ENCODE peak calls at places on chromosomes 4 and X, in five cellular contexts. N, J, V, T and W are unnamed samples.
A peak's percentile ranks its signal among the peaks of the same experiment; 100 is the strongest.

GRCh38 chr4:165905405-165906027 is 32.5 kb downstream of the TLL1 start:
- DNase-seq in N (peak; percentile 10), J (no peak), V (no peak), T (no peak), W (no peak)

GRCh38 chrX:1676866-1677265 is 62.0 kb downstream of the ASMT start:
- DNase-seq in N (no peak), J (no peak), V (no peak), T (no peak), W (no peak)

GRCh38 chr4:18155062-18156041 is 133.8 kb upstream of the LCORL start:
- DNase-seq in N (no peak), J (no peak), V (no peak), T (no peak), W (no peak)

GRCh38 chr4:86108834-86109233 is 251.0 kb downstream of the MAPK10 start:
- DNase-seq in N (no peak), J (no peak), V (no peak), T (no peak), W (no peak)

GRCh38 chr4:17132226-17132625 is 233.8 kb upstream of the LDB2 start:
- DNase-seq in N (no peak), J (no peak), V (no peak), T (no peak), W (no peak)

GRCh38 chr4:77501240-77501639 is 104.4 kb upstream of the CXCL13 start:
- DNase-seq in N (no peak), J (no peak), V (no peak), T (no peak), W (no peak)

GRCh38 chr4:101019941-101020401 is 327.4 kb downstream of the PPP3CA start:
- DNase-seq in N (no peak), J (peak; percentile 45), V (no peak), T (no peak), W (no peak)

GRCh38 chrX:149512225-149512885 is 7.2 kb upstream of the IDS start:
- DNase-seq in N (peak; percentile 46), J (peak; percentile 13), V (peak; percentile 59), T (no peak), W (peak; percentile 50)

GRCh38 chrX:40108959-40109287 is 11.2 kb upstream of the BCOR start:
- DNase-seq in N (peak; percentile 62), J (no peak), V (peak; percentile 64), T (peak; percentile 82), W (peak; percentile 70)

GRCh38 chr4:75497133-75497532 is 17.1 kb downstream of the RCHY1 start:
- DNase-seq in N (no peak), J (no peak), V (no peak), T (no peak), W (no peak)

GRCh38 chr4:31234494-31234893 is 514.3 kb downstream of the PCDH7 start:
- DNase-seq in N (no peak), J (peak; percentile 3), V (no peak), T (no peak), W (no peak)

GRCh38 chrX:132743086-132743485 is 215.3 kb downstream of the HS6ST2 start:
- DNase-seq in N (no peak), J (no peak), V (no peak), T (no peak), W (no peak)

GRCh38 chrX:12360991-12361598 is 222.8 kb downstream of the FRMPD4 start:
- DNase-seq in N (no peak), J (no peak), V (no peak), T (no peak), W (no peak)

GRCh38 chr4:166078956-166079355 is 205.9 kb downstream of the TLL1 start:
- DNase-seq in N (no peak), J (no peak), V (no peak), T (no peak), W (no peak)

GRCh38 chrX:123570011-123570590 is 162.8 kb downstream of the THOC2 start:
- DNase-seq in N (no peak), J (no peak), V (no peak), T (no peak), W (peak; percentile 56)

GRCh38 chr4:87476934-87477333 is 52.2 kb downstream of the SPARCL1 start:
- DNase-seq in N (no peak), J (no peak), V (no peak), T (no peak), W (no peak)

GRCh38 chr4:189912170-189912569 is 28.5 kb upstream of the FRG1 start:
- DNase-seq in N (no peak), J (no peak), V (no peak), T (no peak), W (no peak)

GRCh38 chr4:146329042-146329716 is 114.8 kb downstream of the REELD1 start:
- DNase-seq in N (no peak), J (no peak), V (no peak), T (no peak), W (no peak)

GRCh38 chr4:102554482-102554881 is 53.3 kb downstream of the NFKB1 start:
- DNase-seq in N (no peak), J (no peak), V (no peak), T (no peak), W (no peak)

GRCh38 chr4:67052981-67053380 is 492.3 kb downstream of the CENPC start:
- DNase-seq in N (no peak), J (no peak), V (no peak), T (no peak), W (no peak)

GRCh38 chr4:121688261-121688660 is 8.5 kb downstream of the ANXA5 start:
- DNase-seq in N (no peak), J (no peak), V (no peak), T (no peak), W (no peak)
- H3K4me1 ChIP-seq in N (peaks cover 74% of the 10 kb centered on the region), J (no peaks in the 10 kb centered on the region), V (no peaks in the 10 kb centered on the region), T (peaks cover 18% of the 10 kb centered on the region), W (no peaks in the 10 kb centered on the region)

GRCh38 chrX:19864736-19865135 is 22.7 kb downstream of the SH3KBP1 start:
- DNase-seq in N (no peak), J (no peak), V (no peak), T (no peak), W (no peak)

GRCh38 chrX:19857131-19857530 is 30.3 kb downstream of the SH3KBP1 start:
- DNase-seq in N (no peak), J (no peak), V (no peak), T (no peak), W (no peak)

GRCh38 chrX:19862634-19863236 is 24.7 kb downstream of the SH3KBP1 start:
- DNase-seq in N (no peak), J (no peak), V (no peak), T (no peak), W (no peak)

GRCh38 chrX:19863237-19864223 is 23.9 kb downstream of the SH3KBP1 start:
- DNase-seq in N (no peak), J (peak; percentile 88), V (no peak), T (no peak), W (no peak)

DNA sequence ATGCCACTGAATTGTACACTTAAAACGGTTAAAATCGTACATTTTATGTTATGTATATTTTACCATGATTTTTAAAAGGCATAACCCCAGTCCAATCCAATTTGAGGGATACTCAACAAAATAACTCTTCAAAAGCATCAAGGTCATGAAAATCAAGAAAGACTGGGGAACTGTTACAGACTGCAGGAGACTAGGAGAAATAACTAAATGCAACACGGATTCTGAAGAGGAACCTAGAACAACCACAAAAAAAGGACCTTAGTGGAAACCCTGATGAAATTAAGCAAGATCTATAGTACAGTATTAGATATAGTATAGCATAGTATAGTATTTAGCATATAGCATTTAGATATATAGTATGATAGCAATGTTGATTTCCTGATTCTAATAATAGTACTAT is 26.8 kb downstream of the SH3KBP1 start:
- DNase-seq in N (no peak), J (no peak), V (no peak), T (no peak), W (no peak)
- H3K9me3 ChIP-seq in N (no peaks in the 10 kb centered on the region), J (no peaks in the 10 kb centered on the region), V (no peaks in the 10 kb centered on the region), T (no peaks in the 10 kb centered on the region), W (no peaks in the 10 kb centered on the region)

GRCh38 chrX:74291964-74292891 is 11.8 kb upstream of the ZCCHC13 start:
- DNase-seq in N (peak; percentile 77), J (peak; percentile 67), V (peak; percentile 90), T (peak; percentile 84), W (peak; percentile 81)
- TF ChIP-seq POLR2A in N (peak; percentile 75), J (peak; percentile 60), V (peak; percentile 88), T (peak; percentile 18), W (no peak)

DNA sequence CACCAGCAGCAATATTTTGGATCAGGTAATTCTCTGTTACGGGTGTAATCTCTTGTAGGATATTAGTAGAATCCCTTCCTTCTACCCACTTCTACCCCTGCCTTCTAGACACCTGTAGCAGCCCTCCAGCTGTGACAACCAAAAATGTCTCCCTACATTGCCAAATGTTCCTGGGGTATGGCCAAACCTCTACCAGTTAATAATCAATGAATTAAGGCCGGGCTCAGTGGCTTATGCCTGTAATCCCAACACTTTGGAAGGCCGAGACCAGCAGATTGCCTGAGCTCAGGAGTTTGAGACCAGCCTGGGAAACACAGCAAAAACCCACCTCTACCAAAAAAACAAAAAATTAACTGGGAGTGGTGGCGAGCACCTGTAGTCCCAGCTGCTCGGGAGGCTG is 9.9 kb downstream of the MAML3 start:
- DNase-seq in N (no peak), J (no peak), V (no peak), T (no peak), W (no peak)
- H3K4me1 ChIP-seq in N (peaks cover 65% of the 10 kb centered on the region), J (no peaks in the 10 kb centered on the region), V (no peaks in the 10 kb centered on the region), T (peaks cover under 1% of the 10 kb centered on the region), W (no peaks in the 10 kb centered on the region)

GRCh38 chr4:128191115-128191897 is 96.3 kb downstream of the PGRMC2 start:
- DNase-seq in N (peak; percentile 25), J (peak; percentile 54), V (peak; percentile 67), T (peak; percentile 67), W (peak; percentile 54)

GRCh38 chr4:128186623-128187022 is 101.0 kb downstream of the PGRMC2 start:
- DNase-seq in N (no peak), J (no peak), V (no peak), T (no peak), W (no peak)
- H3K9me3 ChIP-seq in N (no peaks in the 10 kb centered on the region), J (no peaks in the 10 kb centered on the region), V (no peaks in the 10 kb centered on the region), T (no peaks in the 10 kb centered on the region), W (no peaks in the 10 kb centered on the region)

GRCh38 chrX:18984381-18985185 is 669 bp upstream of the PHKA2 start:
- DNase-seq in N (peak; percentile 81), J (peak; percentile 23), V (peak; percentile 88), T (peak; percentile 83), W (peak; percentile 75)
- TF ChIP-seq POLR2A in N (peak; percentile 35), J (peak; percentile 56), V (peak; percentile 69), T (peak; percentile 11), W (no peak)

DNA sequence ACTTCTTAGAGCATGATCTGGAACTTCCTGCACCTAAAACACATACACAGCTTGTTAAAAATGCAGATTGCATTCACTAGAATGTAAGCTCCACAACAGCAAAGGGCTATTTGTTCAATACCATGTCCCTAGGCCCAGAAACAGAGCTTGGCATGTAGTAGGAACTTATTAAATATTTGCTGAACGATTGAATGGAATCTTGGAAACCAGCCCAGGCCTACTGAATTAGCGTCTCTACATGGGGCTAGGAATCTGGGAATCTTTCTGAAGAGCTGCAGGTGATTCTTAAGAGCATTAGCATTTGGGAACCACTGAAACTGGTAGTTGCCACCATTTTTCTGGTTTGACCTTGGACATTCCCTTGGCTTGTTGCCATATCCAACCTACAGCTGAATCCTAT is 234.1 kb downstream of the STIM2 start:
- DNase-seq in N (no peak), J (no peak), V (no peak), T (no peak), W (no peak)
- H3K4me1 ChIP-seq in N (no peaks in the 10 kb centered on the region), J (no peaks in the 10 kb centered on the region), V (no peaks in the 10 kb centered on the region), T (no peaks in the 10 kb centered on the region), W (no peaks in the 10 kb centered on the region)

DNA sequence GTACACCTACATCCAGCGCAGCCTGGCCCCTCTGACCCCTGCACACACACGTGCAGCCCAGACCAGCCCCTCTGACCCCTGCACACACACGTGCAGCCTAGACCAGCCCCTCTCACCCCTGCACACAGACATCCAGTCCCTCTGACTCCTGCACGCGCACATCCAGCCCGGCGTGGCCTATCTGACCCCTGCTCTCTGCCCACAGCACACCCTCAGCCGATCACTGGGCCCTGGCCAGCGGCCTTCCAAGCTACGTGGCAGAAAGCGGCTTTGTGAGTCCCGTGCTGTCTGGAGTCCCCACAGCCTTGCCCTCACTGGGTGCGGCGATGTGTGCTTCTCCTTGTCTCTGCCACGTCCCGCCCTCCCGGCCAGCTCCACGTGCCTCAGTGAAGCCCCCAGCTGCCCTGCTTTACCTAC is 18.3 kb downstream of the ATP5ME start:
- DNase-seq in N (no peak), J (no peak), V (no peak), T (no peak), W (no peak)
- H3K9me3 ChIP-seq in N (no peaks in the 10 kb centered on the region), J (no peaks in the 10 kb centered on the region), V (peaks cover 3% of the 10 kb centered on the region), T (no peaks in the 10 kb centered on the region), W (no peaks in the 10 kb centered on the region)